ENCODE peak calls at places on chromosomes 12 and 14, in four cellular contexts. I is IMR-90, Q is H9, P is H1. N is an unnamed sample.
A peak's percentile ranks its signal among the peaks of the same experiment; 100 is the strongest.

GRCh38 chr12:130153803-130154202 is 8.5 kb upstream of the FZD10 start:
- DNase-seq in I (no peak), Q (no peak), P (no peak), N (no peak)

GRCh38 chr12:63922446-63922845 is 77.9 kb downstream of the SRGAP1 start:
- DNase-seq in I (peak; percentile 73), Q (no peak), P (no peak), N (peak; percentile 91)

GRCh38 chr14:33979613-33980276 is 28.9 kb upstream of the EGLN3 start:
- DNase-seq in I (no peak), Q (no peak), P (no peak), N (no peak)

GRCh38 chr14:23399591-23399990 is 8.5 kb downstream of the MYH6 start:
- DNase-seq in I (no peak), Q (no peak), P (no peak), N (no peak)

GRCh38 chr14:104983231-104983721 is 2.3 kb upstream of the CLBA1 start:
- DNase-seq in I (no peak), Q (peak; percentile 29), P (no peak), N (no peak)

GRCh38 chr14:105313381-105314286 is 914 bp upstream of the PACS2 start:
- DNase-seq in I (no peak), Q (peak; percentile 55), P (no peak), N (no peak)

GRCh38 chr14:106129274-106129673 is 602.9 kb downstream of the TMEM121 start:
- DNase-seq in I (no peak), Q (no peak), P (no peak), N (no peak)

GRCh38 chr14:70635971-70636595 is 5.6 kb upstream of the TTC9 start:
- DNase-seq in I (no peak), Q (no peak), P (no peak), N (no peak)

GRCh38 chr14:104423224-104423681 is 156.3 kb upstream of the C14orf180 start:
- DNase-seq in I (no peak), Q (no peak), P (no peak), N (no peak)

GRCh38 chr14:92471919-92472318 is 41.7 kb upstream of the RIN3 start:
- DNase-seq in I (peak; percentile 93), Q (peak; percentile 75), P (peak; percentile 47), N (peak; percentile 86)

GRCh38 chr12:65634626-65635331 is 189.5 kb upstream of the HMGA2 start:
- DNase-seq in I (peak; percentile 84), Q (no peak), P (no peak), N (no peak)

GRCh38 chr14:60653388-60653690 is 4.1 kb upstream of the SIX1 start:
- DNase-seq in I (no peak), Q (peak; percentile 44), P (no peak), N (peak; percentile 31)

GRCh38 chr14:34981743-34982420 is 910 bp upstream of the SRP54 start:
- DNase-seq in I (peak; percentile 50), Q (no peak), P (no peak), N (peak; percentile 74)

GRCh38 chr12:121579190-121579791 is 1.5 kb downstream of the KDM2B start:
- DNase-seq in I (no peak), Q (peak; percentile 46), P (no peak), N (no peak)

GRCh38 chr12:104462931-104463339 is 6.2 kb downstream of the CHST11 start:
- DNase-seq in I (no peak), Q (no peak), P (no peak), N (no peak)

GRCh38 chr14:69318241-69318640 is 58.3 kb downstream of the GALNT16 start:
- DNase-seq in I (peak; percentile 26), Q (peak; percentile 28), P (no peak), N (no peak)

GRCh38 chr14:86221755-86222154 is 691.8 kb downstream of the FLRT2 start:
- DNase-seq in I (peak; percentile 50), Q (no peak), P (no peak), N (peak; percentile 30)

GRCh38 chr12:26434299-26434915 is 239.0 kb downstream of the SSPN start:
- DNase-seq in I (peak; percentile 68), Q (peak; percentile 60), P (peak; percentile 29), N (peak; percentile 80)

GRCh38 chr12:112116232-112117060 is 7.9 kb upstream of the NAA25 start:
- DNase-seq in I (peak; percentile 61), Q (peak; percentile 95), P (peak; percentile 47), N (peak; percentile 95)

GRCh38 chr14:101458536-101459391 is 102.5 kb upstream of the DIO3 start:
- DNase-seq in I (no peak), Q (peak; percentile 52), P (no peak), N (peak; percentile 79)

GRCh38 chr14:63938198-63939005 is 85.6 kb downstream of the SYNE2 start:
- DNase-seq in I (peak; percentile 2), Q (no peak), P (no peak), N (no peak)

GRCh38 chr14:105532735-105533141 is 6.4 kb downstream of the TMEM121 start:
- DNase-seq in I (no peak), Q (no peak), P (no peak), N (no peak)

GRCh38 chr14:94867931-94868597 is 98.2 kb upstream of the GSC start:
- DNase-seq in I (no peak), Q (no peak), P (peak; percentile 9), N (peak; percentile 53)

GRCh38 chr14:52069617-52070431 is 965 bp upstream of the NID2 start:
- DNase-seq in I (peak; percentile 83), Q (peak; percentile 66), P (no peak), N (peak; percentile 55)

GRCh38 chr12:116955382-116956021 is 44.8 kb downstream of the FBXW8 start:
- DNase-seq in I (peak; percentile 26), Q (no peak), P (no peak), N (peak; percentile 74)

GRCh38 chr14:54683882-54684794 is 117.2 kb downstream of the SAMD4A start:
- DNase-seq in I (peak; percentile 80), Q (peak; percentile 79), P (peak; percentile 23), N (peak; percentile 79)

GRCh38 chr14:74257078-74257987 is 18.1 kb downstream of the VSX2 start:
- DNase-seq in I (peak; percentile 8), Q (peak; percentile 72), P (no peak), N (peak; percentile 29)

GRCh38 chr14:70640938-70641547 is 673 bp upstream of the TTC9 start:
- DNase-seq in I (peak; percentile 58), Q (peak; percentile 52), P (no peak), N (peak; percentile 68)

GRCh38 chr14:50397461-50398196 is 948 bp upstream of the CDKL1 start:
- DNase-seq in I (no peak), Q (no peak), P (no peak), N (no peak)

GRCh38 chr12:83827860-83828259 is 1084.7 kb downstream of the SLC6A15 start:
- DNase-seq in I (no peak), Q (peak; percentile 83), P (no peak), N (peak; percentile 89)

GRCh38 chr12:65470261-65470660 is 191.8 kb downstream of the MSRB3 start:
- DNase-seq in I (no peak), Q (no peak), P (no peak), N (no peak)

GRCh38 chr12:105967038-105967776 is 171.5 kb downstream of the NUAK1 start:
- DNase-seq in I (peak; percentile 73), Q (no peak), P (no peak), N (no peak)

GRCh38 chr14:99633913-99634312 is 11.0 kb upstream of the HHIPL1 start:
- DNase-seq in I (no peak), Q (no peak), P (no peak), N (no peak)

GRCh38 chr14:99633141-99633540 is 11.8 kb upstream of the HHIPL1 start:
- DNase-seq in I (no peak), Q (no peak), P (no peak), N (no peak)

GRCh38 chr14:99634443-99634842 is 10.5 kb upstream of the HHIPL1 start:
- DNase-seq in I (no peak), Q (no peak), P (no peak), N (no peak)

GRCh38 chr14:99636487-99636886 is 8.4 kb upstream of the HHIPL1 start:
- DNase-seq in I (no peak), Q (no peak), P (no peak), N (no peak)

DNA sequence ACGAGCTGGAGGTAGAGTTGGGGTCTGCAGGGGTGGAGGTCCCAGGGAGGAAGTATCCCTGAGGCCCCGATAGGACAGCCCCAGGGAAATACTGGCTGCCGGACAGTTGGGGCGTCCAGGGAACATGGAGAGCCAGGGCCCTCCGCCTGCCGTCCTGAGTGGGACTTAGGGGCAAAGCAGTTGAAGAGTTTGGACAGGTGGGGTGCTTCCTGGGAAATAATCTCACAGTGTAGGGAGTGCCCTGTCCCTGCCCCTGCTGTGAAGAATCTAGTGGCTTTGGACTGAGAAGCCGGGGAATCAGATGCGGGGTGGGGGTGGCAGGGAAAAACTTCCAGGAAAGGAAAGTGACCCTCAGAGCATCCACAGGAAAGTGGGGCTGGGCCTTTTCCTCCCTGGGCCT is 9.8 kb upstream of the HHIPL1 start:
- DNase-seq in I (no peak), Q (no peak), P (no peak), N (no peak)
- H4K5ac ChIP-seq in I (no peak overlapping the region), Q (no peak overlapping the region), P (no peak overlapping the region), N (no peak overlapping the region)

DNA sequence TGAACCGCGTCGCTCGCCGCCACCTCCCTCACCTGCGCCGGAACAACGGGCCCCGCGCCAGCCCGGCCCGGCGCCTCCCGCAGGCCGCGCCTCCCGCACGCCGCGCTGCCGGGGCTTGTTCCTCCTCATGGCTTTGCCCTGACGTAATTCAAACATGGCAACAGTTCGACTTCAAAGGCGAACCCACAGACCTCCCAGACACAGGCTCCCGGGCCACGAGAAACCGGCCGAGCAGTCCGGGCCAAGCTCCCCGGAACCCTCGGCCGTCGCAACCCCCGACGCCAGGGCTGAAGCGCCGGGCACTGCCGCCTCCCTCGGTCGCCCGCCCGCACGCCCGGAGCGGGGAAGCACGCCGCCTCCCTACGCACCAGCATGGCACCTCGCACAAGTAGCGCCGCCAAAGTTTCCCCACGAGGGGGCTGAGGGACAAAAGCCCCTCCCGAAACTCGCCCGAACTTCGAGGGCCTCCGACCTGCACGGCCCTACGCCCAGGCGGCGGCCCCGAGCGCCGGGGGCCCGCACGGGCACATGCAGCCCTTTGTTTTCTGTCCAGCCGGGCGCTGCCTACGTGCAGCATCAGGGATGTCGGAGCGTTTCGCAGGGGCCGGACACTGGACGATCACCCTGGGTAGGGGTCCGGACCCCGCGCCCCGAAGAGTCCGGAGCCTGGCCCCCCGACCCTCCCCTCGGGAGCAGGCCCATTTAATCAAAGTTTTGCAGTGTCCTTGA is 1.7 kb downstream of the SINHCAF start:
- DNase-seq in I (peak; percentile 73), Q (peak; percentile 71), P (no peak), N (peak; percentile 90)
- H2BK15ac ChIP-seq in I (no peak overlapping the region), Q (no peak overlapping the region), P (no peak overlapping the region), N (no peak overlapping the region)

GRCh38 chr12:1747609-1748008 is 56.7 kb downstream of the ADIPOR2 start:
- DNase-seq in I (no peak), Q (no peak), P (no peak), N (no peak)

GRCh38 chr12:1750300-1750699 is 59.4 kb downstream of the ADIPOR2 start:
- DNase-seq in I (no peak), Q (no peak), P (no peak), N (no peak)

GRCh38 chr12:1744932-1745331 is 54.1 kb downstream of the ADIPOR2 start:
- DNase-seq in I (peak; percentile 35), Q (no peak), P (no peak), N (peak; percentile 87)

GRCh38 chr12:1749019-1749418 is 58.1 kb downstream of the ADIPOR2 start:
- DNase-seq in I (no peak), Q (no peak), P (no peak), N (no peak)
- H4K5ac ChIP-seq in I (no peak overlapping the region), Q (no peak overlapping the region), P (no peak overlapping the region), N (no peak overlapping the region)

DNA sequence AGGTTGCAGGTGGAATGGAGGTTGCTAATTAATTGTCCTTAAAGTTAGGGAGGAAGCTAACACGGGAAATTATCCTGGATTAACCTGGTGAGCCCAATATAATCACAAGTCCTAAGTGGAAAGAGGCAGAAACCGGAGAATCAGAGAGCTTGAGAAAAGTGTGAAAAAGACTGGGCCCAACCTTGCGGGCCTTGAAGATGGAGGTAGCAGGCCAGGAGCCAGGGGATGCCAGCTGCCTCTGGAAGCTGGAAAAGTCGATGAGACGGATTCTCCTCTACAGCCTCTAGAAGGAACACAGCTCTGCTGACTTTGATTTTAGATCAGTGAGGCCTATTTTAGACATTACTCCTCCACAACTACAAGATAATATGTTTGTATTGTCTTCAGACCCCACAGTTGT is 2.1 kb downstream of the SDR9C7 start:
- DNase-seq in I (no peak), Q (no peak), P (no peak), N (peak; percentile 6)
- H2BK15ac ChIP-seq in I (no peak overlapping the region), Q (no peak overlapping the region), P (no peak overlapping the region), N (no peak overlapping the region)